ENCODE peak calls at places on chromosome 5, in four cellular contexts. One of them, this sample, is unnamed.

GRCh38 chr5:146851133-146851532 is 27.4 kb downstream of the PPP2R2B start:
- DNase-seq in activated B cell treated with CpG ODN at 0.5 μM for 24 hours: no peak
- DNase-seq in gastrocnemius medialis: no peak
- DNase-seq in GM23338: no peak
- DNase-seq in this sample: no peak

GRCh38 chr5:67983251-67983941 is 232.2 kb upstream of the PIK3R1 start:
- DNase-seq in GM23338: no peak
- DNase-seq in gastrocnemius medialis: no peak
- DNase-seq in activated B cell treated with CpG ODN at 0.5 μM for 24 hours: no peak
- DNase-seq in this sample: no peak

GRCh38 chr5:56569051-56569450 is 246.3 kb upstream of the MAP3K1 start:
- DNase-seq in activated B cell treated with CpG ODN at 0.5 μM for 24 hours: no peak
- DNase-seq in GM23338: no peak
- DNase-seq in gastrocnemius medialis: no peak
- DNase-seq in this sample: no peak

GRCh38 chr5:65482280-65482726 is 583 bp upstream of the ADAMTS6 start:
- DNase-seq in GM23338: no peak
- DNase-seq in activated B cell treated with CpG ODN at 0.5 μM for 24 hours: no peak
- DNase-seq in gastrocnemius medialis: no peak
- DNase-seq in this sample: no peak

GRCh38 chr5:100119903-100120302 is 415.3 kb upstream of the FAM174A start:
- DNase-seq in GM23338: no peak
- DNase-seq in activated B cell treated with CpG ODN at 0.5 μM for 24 hours: no peak
- DNase-seq in gastrocnemius medialis: no peak
- DNase-seq in this sample: no peak

GRCh38 chr5:14305045-14305444 is 161.9 kb downstream of the TRIO start:
- DNase-seq in gastrocnemius medialis: peak; percentile 57
- DNase-seq in activated B cell treated with CpG ODN at 0.5 μM for 24 hours: no peak
- DNase-seq in GM23338: no peak
- DNase-seq in this sample: no peak

GRCh38 chr5:158970569-158971014 is 129.1 kb downstream of the EBF1 start:
- DNase-seq in gastrocnemius medialis: no peak
- DNase-seq in GM23338: no peak
- DNase-seq in activated B cell treated with CpG ODN at 0.5 μM for 24 hours: no peak
- DNase-seq in this sample: no peak

GRCh38 chr5:36570696-36571095 is 35.7 kb upstream of the SLC1A3 start:
- DNase-seq in gastrocnemius medialis: no peak
- DNase-seq in activated B cell treated with CpG ODN at 0.5 μM for 24 hours: no peak
- DNase-seq in GM23338: no peak
- DNase-seq in this sample: no peak

GRCh38 chr5:67094476-67095300 is 101.9 kb downstream of the CD180 start:
- DNase-seq in gastrocnemius medialis: no peak
- DNase-seq in GM23338: peak; percentile 37
- DNase-seq in activated B cell treated with CpG ODN at 0.5 μM for 24 hours: no peak
- DNase-seq in this sample: no peak

GRCh38 chr5:65823174-65823573 is 101.2 kb downstream of the NLN start:
- DNase-seq in activated B cell treated with CpG ODN at 0.5 μM for 24 hours: no peak
- DNase-seq in GM23338: no peak
- DNase-seq in gastrocnemius medialis: no peak
- DNase-seq in this sample: no peak

GRCh38 chr5:154044585-154044984 is 5.8 kb downstream of the MFAP3 start:
- DNase-seq in gastrocnemius medialis: no peak
- DNase-seq in activated B cell treated with CpG ODN at 0.5 μM for 24 hours: no peak
- DNase-seq in GM23338: no peak
- DNase-seq in this sample: no peak

GRCh38 chr5:39648539-39649200 is 223.9 kb upstream of the DAB2 start:
- DNase-seq in gastrocnemius medialis: no peak
- DNase-seq in activated B cell treated with CpG ODN at 0.5 μM for 24 hours: no peak
- DNase-seq in GM23338: peak; percentile 26
- DNase-seq in this sample: no peak

GRCh38 chr5:56301041-56301440 is 67.9 kb upstream of the ANKRD55 start:
- DNase-seq in gastrocnemius medialis: no peak
- DNase-seq in GM23338: no peak
- DNase-seq in activated B cell treated with CpG ODN at 0.5 μM for 24 hours: no peak
- DNase-seq in this sample: no peak

GRCh38 chr5:68331202-68332108 is 115.9 kb downstream of the PIK3R1 start:
- DNase-seq in gastrocnemius medialis: no peak
- DNase-seq in GM23338: no peak
- DNase-seq in activated B cell treated with CpG ODN at 0.5 μM for 24 hours: no peak
- DNase-seq in this sample: no peak

GRCh38 chr5:102801375-102801774 is 46.3 kb downstream of the PAM start:
- DNase-seq in gastrocnemius medialis: no peak
- DNase-seq in GM23338: no peak
- DNase-seq in activated B cell treated with CpG ODN at 0.5 μM for 24 hours: no peak
- DNase-seq in this sample: no peak

GRCh38 chr5:80216753-80217596 is 38.9 kb downstream of the SERINC5 start:
- DNase-seq in activated B cell treated with CpG ODN at 0.5 μM for 24 hours: no peak
- DNase-seq in GM23338: no peak
- DNase-seq in gastrocnemius medialis: peak; percentile 91
- DNase-seq in this sample: no peak

GRCh38 chr5:124402144-124402581 is 344.3 kb downstream of the ZNF608 start:
- DNase-seq in activated B cell treated with CpG ODN at 0.5 μM for 24 hours: no peak
- DNase-seq in gastrocnemius medialis: no peak
- DNase-seq in GM23338: no peak
- DNase-seq in this sample: no peak

GRCh38 chr5:38931731-38932130 is 85.9 kb downstream of the OSMR start:
- DNase-seq in GM23338: no peak
- DNase-seq in gastrocnemius medialis: no peak
- DNase-seq in activated B cell treated with CpG ODN at 0.5 μM for 24 hours: no peak
- DNase-seq in this sample: no peak

GRCh38 chr5:127652952-127653611 is 4.2 kb downstream of the CTXN3 start:
- DNase-seq in gastrocnemius medialis: no peak
- DNase-seq in GM23338: no peak
- DNase-seq in activated B cell treated with CpG ODN at 0.5 μM for 24 hours: no peak
- DNase-seq in this sample: no peak

GRCh38 chr5:27810458-27810857 is 772.1 kb upstream of the CDH9 start:
- DNase-seq in GM23338: no peak
- DNase-seq in gastrocnemius medialis: no peak
- DNase-seq in activated B cell treated with CpG ODN at 0.5 μM for 24 hours: no peak
- DNase-seq in this sample: no peak

GRCh38 chr5:31688515-31689092 is 49.7 kb downstream of the PDZD2 start:
- DNase-seq in GM23338: no peak
- DNase-seq in gastrocnemius medialis: no peak
- DNase-seq in activated B cell treated with CpG ODN at 0.5 μM for 24 hours: no peak
- DNase-seq in this sample: no peak

GRCh38 chr5:16550316-16550952 is 66.4 kb downstream of the RETREG1 start:
- DNase-seq in GM23338: peak; percentile 78
- DNase-seq in gastrocnemius medialis: peak; percentile 62
- DNase-seq in activated B cell treated with CpG ODN at 0.5 μM for 24 hours: no peak
- DNase-seq in this sample: no peak

GRCh38 chr5:52838306-52839015 is 50.7 kb downstream of the ITGA1 start:
- DNase-seq in GM23338: no peak
- DNase-seq in gastrocnemius medialis: no peak
- DNase-seq in activated B cell treated with CpG ODN at 0.5 μM for 24 hours: no peak
- DNase-seq in this sample: no peak

GRCh38 chr5:7420506-7421280 is 24.8 kb downstream of the ADCY2 start:
- DNase-seq in GM23338: peak; percentile 85
- DNase-seq in activated B cell treated with CpG ODN at 0.5 μM for 24 hours: no peak
- DNase-seq in gastrocnemius medialis: no peak
- DNase-seq in this sample: no peak

GRCh38 chr5:129905467-129906176 is 1.4 kb downstream of the CHSY3 start:
- DNase-seq in activated B cell treated with CpG ODN at 0.5 μM for 24 hours: no peak
- DNase-seq in gastrocnemius medialis: no peak
- DNase-seq in GM23338: peak; percentile 74
- DNase-seq in this sample: no peak

GRCh38 chr5:57181151-57181550 is 7.3 kb downstream of the GPBP1 start:
- DNase-seq in gastrocnemius medialis: no peak
- DNase-seq in GM23338: no peak
- DNase-seq in activated B cell treated with CpG ODN at 0.5 μM for 24 hours: no peak
- DNase-seq in this sample: no peak

GRCh38 chr5:52043137-52043536 is 659.9 kb downstream of the ISL1 start:
- DNase-seq in gastrocnemius medialis: no peak
- DNase-seq in activated B cell treated with CpG ODN at 0.5 μM for 24 hours: no peak
- DNase-seq in GM23338: no peak
- DNase-seq in this sample: no peak

GRCh38 chr5:138466058-138466899 is 1.0 kb downstream of the EGR1 start:
- DNase-seq in activated B cell treated with CpG ODN at 0.5 μM for 24 hours: no peak
- DNase-seq in GM23338: no peak
- DNase-seq in gastrocnemius medialis: no peak
- DNase-seq in this sample: no peak

GRCh38 chr5:17625686-17626085 is 6.2 kb upstream of the TAF11L13 start:
- DNase-seq in activated B cell treated with CpG ODN at 0.5 μM for 24 hours: no peak
- DNase-seq in gastrocnemius medialis: no peak
- DNase-seq in GM23338: no peak
- DNase-seq in this sample: no peak

GRCh38 chr5:17614872-17615605 is 4.8 kb downstream of the TAF11L12 start:
- DNase-seq in gastrocnemius medialis: no peak
- DNase-seq in GM23338: no peak
- DNase-seq in activated B cell treated with CpG ODN at 0.5 μM for 24 hours: no peak
- DNase-seq in this sample: no peak

GRCh38 chr5:17619353-17619752 is 9.2 kb downstream of the TAF11L12 start:
- DNase-seq in activated B cell treated with CpG ODN at 0.5 μM for 24 hours: no peak
- DNase-seq in gastrocnemius medialis: no peak
- DNase-seq in GM23338: no peak
- DNase-seq in this sample: no peak

DNA sequence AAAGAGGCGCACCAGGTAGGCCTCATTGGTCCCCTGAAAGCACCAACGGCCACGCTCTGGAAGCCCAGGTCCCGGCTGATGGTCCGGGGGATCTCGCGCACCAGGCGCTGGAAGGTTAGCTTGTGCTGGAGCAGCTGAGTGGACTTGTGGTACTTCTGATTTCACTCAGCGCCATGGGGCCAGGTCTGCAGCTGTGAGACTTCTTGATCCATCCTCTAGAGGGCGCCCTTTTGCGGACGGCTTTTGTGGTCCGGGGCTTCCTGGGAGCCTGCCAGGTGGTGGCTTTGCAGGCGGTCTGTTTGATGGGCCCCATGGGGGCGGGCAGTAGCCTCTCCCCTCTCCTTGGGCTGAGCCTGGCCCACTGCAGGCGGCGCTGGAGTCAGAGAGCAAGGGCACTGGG is 10.4 kb downstream of the TAF11L12 start:
- DNase-seq in activated B cell treated with CpG ODN at 0.5 μM for 24 hours: no peak
- DNase-seq in gastrocnemius medialis: no peak
- DNase-seq in GM23338: peak; percentile 77
- DNase-seq in this sample: no peak
- TF ChIP-seq CTCF in activated B cell treated with CpG ODN at 0.5 μM for 24 hours: no peak
- TF ChIP-seq CTCF in gastrocnemius medialis: no peak
- TF ChIP-seq CTCF in GM23338: peak; percentile 74
- TF ChIP-seq CTCF in this sample: peak; percentile 51

GRCh38 chr5:168268949-168269943 is 22.2 kb upstream of the WWC1 start:
- DNase-seq in activated B cell treated with CpG ODN at 0.5 μM for 24 hours: peak; percentile 55
- DNase-seq in GM23338: peak; percentile 96
- DNase-seq in gastrocnemius medialis: peak; percentile 44
- DNase-seq in this sample: peak; percentile 95
- TF ChIP-seq CTCF in activated B cell treated with CpG ODN at 0.5 μM for 24 hours: peak; percentile 59
- TF ChIP-seq CTCF in GM23338: peak; percentile 93
- TF ChIP-seq CTCF in gastrocnemius medialis: peak; percentile 32
- TF ChIP-seq CTCF in this sample: peak; percentile 97

DNA sequence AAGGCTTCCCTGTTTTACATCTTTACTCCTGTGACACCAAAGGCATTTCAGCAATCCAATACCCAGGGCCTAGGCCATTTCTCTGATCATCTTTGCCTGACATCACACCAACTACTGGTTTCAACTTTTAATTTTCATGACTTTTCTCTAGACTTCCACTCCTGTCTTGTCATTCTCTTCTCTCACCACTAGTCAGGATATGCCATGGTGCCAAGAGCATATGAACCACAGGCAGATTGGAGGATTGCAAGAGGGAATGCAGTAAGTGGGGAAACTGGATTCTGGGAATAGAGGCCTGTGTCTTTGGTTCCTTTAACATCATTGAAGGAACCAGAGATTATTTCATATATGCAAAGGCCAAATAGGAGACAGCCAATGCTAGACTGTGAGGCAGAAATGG is 69.3 kb downstream of the ANKRD31 start:
- DNase-seq in GM23338: peak; percentile 77
- DNase-seq in activated B cell treated with CpG ODN at 0.5 μM for 24 hours: no peak
- DNase-seq in gastrocnemius medialis: no peak
- DNase-seq in this sample: no peak
- TF ChIP-seq CTCF in GM23338: peak; percentile 64
- TF ChIP-seq CTCF in activated B cell treated with CpG ODN at 0.5 μM for 24 hours: no peak
- TF ChIP-seq CTCF in gastrocnemius medialis: no peak
- TF ChIP-seq CTCF in this sample: peak; percentile 66

DNA sequence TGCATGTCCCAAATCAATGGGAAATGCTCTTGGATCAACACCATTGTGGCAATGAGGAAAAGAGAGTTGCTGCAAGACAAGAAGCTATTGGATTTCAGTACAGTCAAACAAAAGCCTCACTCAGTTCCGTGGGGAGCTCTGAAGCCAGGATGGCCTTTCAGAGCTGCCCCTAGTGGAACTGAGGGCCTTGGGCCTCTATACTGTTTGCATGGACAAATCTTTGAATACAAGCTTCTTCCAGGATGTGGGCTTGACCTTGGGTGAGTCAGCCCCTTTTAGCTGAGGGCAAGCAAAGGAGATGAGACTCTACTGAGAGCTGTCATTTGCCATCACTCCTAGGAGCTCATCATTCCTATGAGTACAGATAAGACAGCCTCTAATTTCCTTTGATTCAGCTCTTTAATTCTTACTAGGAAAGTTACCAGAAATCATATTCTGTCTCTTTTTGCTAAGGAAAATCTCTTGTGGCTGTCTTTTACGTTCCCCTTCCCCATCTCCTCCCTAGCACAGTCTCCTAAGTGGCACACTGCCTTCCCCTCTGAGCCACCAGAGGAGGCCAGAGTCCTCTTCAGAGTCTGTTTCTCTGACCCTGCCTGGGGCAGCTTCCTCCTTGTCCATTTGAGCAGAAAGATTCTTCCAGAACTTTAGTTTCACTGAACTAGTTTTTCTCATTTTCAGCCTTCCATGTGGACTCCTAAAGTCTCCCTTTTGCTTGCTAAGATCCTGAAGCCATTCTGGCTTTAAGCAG is 168.8 kb upstream of the POC5 start:
- DNase-seq in activated B cell treated with CpG ODN at 0.5 μM for 24 hours: no peak
- DNase-seq in gastrocnemius medialis: no peak
- DNase-seq in GM23338: peak; percentile 52
- DNase-seq in this sample: no peak
- TF ChIP-seq CTCF in activated B cell treated with CpG ODN at 0.5 μM for 24 hours: no peak
- TF ChIP-seq CTCF in gastrocnemius medialis: no peak
- TF ChIP-seq CTCF in GM23338: peak; percentile 56
- TF ChIP-seq CTCF in this sample: peak; percentile 59

GRCh38 chr5:28903643-28904042 is 1865.3 kb upstream of the CDH9 start:
- DNase-seq in activated B cell treated with CpG ODN at 0.5 μM for 24 hours: no peak
- DNase-seq in GM23338: no peak
- DNase-seq in gastrocnemius medialis: no peak
- DNase-seq in this sample: no peak
- TF ChIP-seq CTCF in activated B cell treated with CpG ODN at 0.5 μM for 24 hours: no peak
- TF ChIP-seq CTCF in GM23338: no peak
- TF ChIP-seq CTCF in gastrocnemius medialis: no peak
- TF ChIP-seq CTCF in this sample: peak; percentile 21

This sample was measured in type B pancreatic cell.